ENCODE peak calls at places on chromosomes 12 and 14, in six cellular contexts. One of them, this sample, is unnamed.

GRCh38 chr14:23094666-23095195 is at the start of gene ACIN1:
- DNase-seq in hypothalamus: no peak
- DNase-seq in RPMI7951: peak
- DNase-seq in posterior cingulate gyrus: peak
- DNase-seq in H9: no peak
- DNase-seq in HEK293T: no peak
- DNase-seq in this sample: peak

GRCh38 chr14:71550367-71550766 is 381.9 kb upstream of the RGS6 start:
- DNase-seq in hypothalamus: no peak
- DNase-seq in RPMI7951: no peak
- DNase-seq in posterior cingulate gyrus: no peak
- DNase-seq in H9: no peak
- DNase-seq in HEK293T: no peak
- DNase-seq in this sample: no peak

GRCh38 chr12:45299132-45299692 is 83.3 kb downstream of the ANO6 start:
- DNase-seq in hypothalamus: no peak
- DNase-seq in RPMI7951: peak
- DNase-seq in posterior cingulate gyrus: no peak
- DNase-seq in H9: no peak
- DNase-seq in HEK293T: no peak
- DNase-seq in this sample: no peak

GRCh38 chr14:80310950-80311349 is 99.6 kb upstream of the DIO2 start:
- DNase-seq in hypothalamus: no peak
- DNase-seq in RPMI7951: peak
- DNase-seq in posterior cingulate gyrus: no peak
- DNase-seq in H9: no peak
- DNase-seq in HEK293T: no peak
- DNase-seq in this sample: no peak

GRCh38 chr14:59463773-59464650 is 1.2 kb downstream of the GPR135 start:
- DNase-seq in hypothalamus: peak
- DNase-seq in RPMI7951: no peak
- DNase-seq in posterior cingulate gyrus: peak
- DNase-seq in H9: peak
- DNase-seq in HEK293T: no peak
- DNase-seq in this sample: no peak

GRCh38 chr12:96368233-96368632 is 32.0 kb downstream of the CDK17 start:
- DNase-seq in hypothalamus: peak
- DNase-seq in RPMI7951: peak
- DNase-seq in posterior cingulate gyrus: peak
- DNase-seq in H9: no peak
- DNase-seq in HEK293T: no peak
- DNase-seq in this sample: no peak

GRCh38 chr12:58804749-58805148 is 115.6 kb downstream of the LRIG3 start:
- DNase-seq in hypothalamus: no peak
- DNase-seq in RPMI7951: no peak
- DNase-seq in posterior cingulate gyrus: no peak
- DNase-seq in H9: no peak
- DNase-seq in HEK293T: peak
- DNase-seq in this sample: no peak

GRCh38 chr14:106790189-106791036 is 1264.0 kb downstream of the TMEM121 start:
- DNase-seq in hypothalamus: no peak
- DNase-seq in RPMI7951: no peak
- DNase-seq in posterior cingulate gyrus: no peak
- DNase-seq in H9: no peak
- DNase-seq in HEK293T: peak
- DNase-seq in this sample: peak

GRCh38 chr12:95462081-95462480 is 11.9 kb upstream of the METAP2 start:
- DNase-seq in hypothalamus: no peak
- DNase-seq in RPMI7951: no peak
- DNase-seq in posterior cingulate gyrus: no peak
- DNase-seq in H9: no peak
- DNase-seq in HEK293T: no peak
- DNase-seq in this sample: no peak

GRCh38 chr12:99619389-99620158 is 28.0 kb upstream of the GARIN6 start:
- DNase-seq in hypothalamus: no peak
- DNase-seq in RPMI7951: peak
- DNase-seq in posterior cingulate gyrus: no peak
- DNase-seq in H9: peak
- DNase-seq in HEK293T: peak
- DNase-seq in this sample: no peak

GRCh38 chr12:29346764-29347421 is 34.1 kb downstream of the ERGIC2 start:
- DNase-seq in hypothalamus: no peak
- DNase-seq in RPMI7951: no peak
- DNase-seq in posterior cingulate gyrus: no peak
- DNase-seq in H9: no peak
- DNase-seq in HEK293T: no peak
- DNase-seq in this sample: no peak

GRCh38 chr12:109462868-109463692 is 14.0 kb downstream of the KCTD10 start:
- DNase-seq in hypothalamus: no peak
- DNase-seq in RPMI7951: peak
- DNase-seq in posterior cingulate gyrus: no peak
- DNase-seq in H9: peak
- DNase-seq in HEK293T: no peak
- DNase-seq in this sample: no peak

GRCh38 chr12:93177208-93178153 is 200.2 kb upstream of the NUDT4 start:
- DNase-seq in hypothalamus: no peak
- DNase-seq in RPMI7951: no peak
- DNase-seq in posterior cingulate gyrus: no peak
- DNase-seq in H9: no peak
- DNase-seq in HEK293T: no peak
- DNase-seq in this sample: no peak

GRCh38 chr14:77372304-77372841 is 4.5 kb downstream of the TMED8 start:
- DNase-seq in hypothalamus: no peak
- DNase-seq in RPMI7951: peak
- DNase-seq in posterior cingulate gyrus: no peak
- DNase-seq in H9: no peak
- DNase-seq in HEK293T: no peak
- DNase-seq in this sample: no peak

GRCh38 chr14:50396636-50397460 is at the start of gene CDKL1:
- DNase-seq in hypothalamus: peak
- DNase-seq in RPMI7951: peak
- DNase-seq in posterior cingulate gyrus: peak
- DNase-seq in H9: peak
- DNase-seq in HEK293T: peak
- DNase-seq in this sample: no peak

GRCh38 chr12:25829192-25829591 is 129.3 kb upstream of the RASSF8 start:
- DNase-seq in hypothalamus: no peak
- DNase-seq in RPMI7951: peak
- DNase-seq in posterior cingulate gyrus: no peak
- DNase-seq in H9: no peak
- DNase-seq in HEK293T: no peak
- DNase-seq in this sample: no peak

GRCh38 chr12:30725739-30726138 is 29.0 kb downstream of the CAPRIN2 start:
- DNase-seq in hypothalamus: no peak
- DNase-seq in RPMI7951: peak
- DNase-seq in posterior cingulate gyrus: no peak
- DNase-seq in H9: no peak
- DNase-seq in HEK293T: no peak
- DNase-seq in this sample: no peak

GRCh38 chr14:62711351-62712023 is 333.8 kb downstream of the KCNH5 start:
- DNase-seq in hypothalamus: no peak
- DNase-seq in RPMI7951: no peak
- DNase-seq in posterior cingulate gyrus: no peak
- DNase-seq in H9: no peak
- DNase-seq in HEK293T: peak
- DNase-seq in this sample: no peak

GRCh38 chr14:93317836-93318807 is 14.7 kb downstream of the BTBD7 start:
- DNase-seq in hypothalamus: no peak
- DNase-seq in RPMI7951: peak
- DNase-seq in posterior cingulate gyrus: no peak
- DNase-seq in H9: no peak
- DNase-seq in HEK293T: no peak
- DNase-seq in this sample: no peak

GRCh38 chr12:4449862-4450222 is 4.2 kb upstream of the FGF6 start:
- DNase-seq in hypothalamus: no peak
- DNase-seq in RPMI7951: no peak
- DNase-seq in posterior cingulate gyrus: no peak
- DNase-seq in H9: no peak
- DNase-seq in HEK293T: no peak
- DNase-seq in this sample: no peak

GRCh38 chr12:116420476-116420875 is 138.7 kb upstream of the MAP1LC3B2 start:
- DNase-seq in hypothalamus: no peak
- DNase-seq in RPMI7951: no peak
- DNase-seq in posterior cingulate gyrus: no peak
- DNase-seq in H9: no peak
- DNase-seq in HEK293T: no peak
- DNase-seq in this sample: no peak

GRCh38 chr14:51533160-51533559 is 118.5 kb upstream of the FRMD6 start:
- DNase-seq in hypothalamus: no peak
- DNase-seq in RPMI7951: peak
- DNase-seq in posterior cingulate gyrus: no peak
- DNase-seq in H9: no peak
- DNase-seq in HEK293T: no peak
- DNase-seq in this sample: no peak

GRCh38 chr12:70549340-70550179 is 87.7 kb downstream of the PTPRB start:
- DNase-seq in hypothalamus: no peak
- DNase-seq in RPMI7951: no peak
- DNase-seq in posterior cingulate gyrus: no peak
- DNase-seq in H9: no peak
- DNase-seq in HEK293T: no peak
- DNase-seq in this sample: no peak

GRCh38 chr14:104298458-104298857 is 160.1 kb downstream of the KIF26A start:
- DNase-seq in hypothalamus: no peak
- DNase-seq in RPMI7951: no peak
- DNase-seq in posterior cingulate gyrus: no peak
- DNase-seq in H9: no peak
- DNase-seq in HEK293T: no peak
- DNase-seq in this sample: no peak

GRCh38 chr12:45231515-45232145 is 15.7 kb downstream of the ANO6 start:
- DNase-seq in hypothalamus: no peak
- DNase-seq in RPMI7951: peak
- DNase-seq in posterior cingulate gyrus: no peak
- DNase-seq in H9: no peak
- DNase-seq in HEK293T: no peak
- DNase-seq in this sample: no peak

GRCh38 chr12:15322164-15323054 is at the start of gene PTPRO:
- DNase-seq in hypothalamus: no peak
- DNase-seq in RPMI7951: peak
- DNase-seq in posterior cingulate gyrus: peak
- DNase-seq in H9: peak
- DNase-seq in HEK293T: peak
- DNase-seq in this sample: no peak

GRCh38 chr14:23861666-23862065 is 91.9 kb upstream of the DHRS4 start:
- DNase-seq in hypothalamus: no peak
- DNase-seq in RPMI7951: no peak
- DNase-seq in posterior cingulate gyrus: no peak
- DNase-seq in H9: peak
- DNase-seq in HEK293T: no peak
- DNase-seq in this sample: no peak